ENCODE peak calls at places on chromosomes 3 and 15, in four cellular contexts. C is dorsolateral prefrontal cortex, D is cardiac muscle cell, E is fibroblast of lung. W is an unnamed sample.
A peak's percentile ranks its signal among the peaks of the same experiment; 100 is the strongest.

GRCh38 chr3:19029837-19030835 is 118.2 kb upstream of the KCNH8 start:
- DNase-seq in E (no peak), C (no peak), D (no peak), W (peak; percentile 26)

GRCh38 chr3:66253790-66254620 is 33.2 kb downstream of the SLC25A26 start:
- DNase-seq in E (peak; percentile 33), D (peak; percentile 24), C (no peak), W (peak; percentile 5)

GRCh38 chr15:68277131-68277604 is 377 bp upstream of the FEM1B start:
- DNase-seq in C (peak; percentile 70), D (peak; percentile 56), E (peak; percentile 65), W (no peak)

GRCh38 chr3:20576228-20576627 is 390.2 kb upstream of the SGO1 start:
- DNase-seq in D (no peak), C (no peak), E (no peak), W (no peak)

GRCh38 chr3:190345027-190345821 is 23.0 kb upstream of the CLDN1 start:
- DNase-seq in E (peak; percentile 97), D (peak; percentile 7), C (no peak), W (peak; percentile 88)

GRCh38 chr15:68149059-68149458 is 56.1 kb downstream of the CALML4 start:
- DNase-seq in E (peak; percentile 77), D (no peak), C (no peak), W (no peak)

GRCh38 chr15:42194502-42194901 is 13.6 kb downstream of the VPS39 start:
- DNase-seq in D (no peak), C (no peak), E (peak; percentile 29), W (peak; percentile 24)

GRCh38 chr15:74907277-74907870 is 723 bp upstream of the FAM219B start:
- DNase-seq in D (peak; percentile 71), E (no peak), C (no peak), W (no peak)

GRCh38 chr3:126773783-126774182 is 69.7 kb downstream of the CHCHD6 start:
- DNase-seq in C (no peak), D (no peak), E (no peak), W (no peak)

GRCh38 chr3:143119009-143119914 is at the start of gene CHST2:
- DNase-seq in C (peak; percentile 81), D (peak; percentile 91), E (peak; percentile 83), W (peak; percentile 20)

GRCh38 chr15:57133127-57133968 is 214.9 kb downstream of the TCF12 start:
- DNase-seq in C (peak; percentile 59), E (peak; percentile 78), D (no peak), W (no peak)

DNA sequence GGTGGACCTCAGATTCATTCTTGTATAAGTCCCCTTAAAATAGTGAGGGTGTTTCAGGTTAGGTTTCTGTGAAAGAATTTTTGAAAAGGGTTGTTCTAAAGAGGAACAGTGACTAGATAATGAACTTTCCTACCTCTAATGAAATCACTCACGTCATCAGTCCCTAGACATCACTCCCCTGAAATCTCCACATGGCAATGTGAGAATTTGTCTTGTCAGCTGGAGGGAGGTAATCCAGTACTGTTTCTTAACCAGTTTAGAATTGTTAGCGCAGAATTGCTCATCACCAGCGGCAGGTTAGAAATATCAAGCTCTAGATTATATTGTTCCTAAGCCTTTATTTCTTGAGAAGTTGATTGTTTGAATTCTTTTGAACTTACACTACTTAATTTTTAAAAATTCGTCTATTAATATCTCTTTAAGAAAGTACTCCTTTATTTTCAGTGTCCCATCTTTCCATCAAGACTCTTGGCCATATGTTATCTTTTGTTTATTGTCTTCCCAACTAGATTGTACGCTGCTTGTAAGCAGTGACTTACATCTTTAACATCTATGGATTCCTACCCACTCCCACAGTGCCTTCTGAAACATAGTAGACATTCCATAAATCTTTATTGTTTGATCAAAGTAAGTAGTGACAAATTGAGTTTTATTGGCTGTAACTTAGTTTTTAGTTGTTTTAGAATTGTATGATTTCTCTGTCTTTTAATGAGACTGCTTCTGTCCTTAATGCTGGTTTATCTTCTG is 52.8 kb downstream of the RASA2 start:
- DNase-seq in E (peak; percentile 69), C (no peak), D (no peak), W (no peak)
- H3K27ac ChIP-seq in E (no peak overlapping the region), C (no peak overlapping the region), D (no peak overlapping the region), W (no peak overlapping the region)

DNA sequence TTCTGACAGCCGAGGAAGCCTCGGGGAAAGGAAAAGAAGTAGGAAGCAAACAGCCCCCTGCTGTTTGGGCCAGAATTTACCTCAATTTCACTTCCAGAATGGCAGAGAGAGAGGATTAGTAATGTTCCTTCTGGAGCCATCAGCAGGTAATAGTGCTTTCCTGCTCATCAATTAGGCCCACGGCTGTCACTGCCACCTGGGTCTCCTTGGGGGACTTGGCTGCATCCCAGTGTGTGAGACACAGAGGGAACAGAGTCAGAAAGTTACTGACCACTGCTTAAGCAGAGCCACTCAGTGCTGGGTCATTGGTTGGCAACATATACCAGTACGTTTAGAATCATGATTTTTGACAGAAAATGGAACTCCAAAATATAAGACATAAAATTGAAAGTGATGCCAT is 397.0 kb downstream of the EPHA3 start:
- DNase-seq in D (no peak), C (no peak), E (no peak), W (no peak)
- H3K27ac ChIP-seq in D (no peak overlapping the region), C (no peak overlapping the region), E (no peak overlapping the region), W (no peak overlapping the region)

GRCh38 chr3:144737281-144737680 is 765.7 kb downstream of the DIPK2A start:
- DNase-seq in E (no peak), C (no peak), D (no peak), W (no peak)
- H3K27ac ChIP-seq in E (no peak overlapping the region), C (no peak overlapping the region), D (no peak overlapping the region), W (no peak overlapping the region)

GRCh38 chr3:30724863-30725262 is 118.5 kb downstream of the TGFBR2 start:
- DNase-seq in E (no peak), D (no peak), C (no peak), W (no peak)
- H3K27ac ChIP-seq in E (no peak overlapping the region), D (no peak overlapping the region), C (no peak overlapping the region), W (no peak overlapping the region)

GRCh38 chr3:11616551-11616950 is 27.2 kb downstream of the VGLL4 start:
- DNase-seq in C (no peak), D (no peak), E (peak; percentile 30), W (no peak)
- H3K27ac ChIP-seq in C (no peak overlapping the region), D (peak overlapping the region; percentile 30), E (no peak overlapping the region), W (no peak overlapping the region)

GRCh38 chr3:14263317-14264005 is 84.8 kb downstream of the LSM3 start:
- DNase-seq in C (no peak), E (no peak), D (no peak), W (no peak)

GRCh38 chr3:14265246-14265962 is 86.8 kb downstream of the LSM3 start:
- DNase-seq in C (no peak), E (peak; percentile 77), D (no peak), W (peak; percentile 34)

GRCh38 chr3:14267976-14268375 is 89.4 kb downstream of the LSM3 start:
- DNase-seq in C (no peak), D (no peak), E (no peak), W (no peak)

GRCh38 chr3:14268897-14269296 is 90.3 kb downstream of the LSM3 start:
- DNase-seq in D (no peak), E (no peak), C (no peak), W (no peak)

DNA sequence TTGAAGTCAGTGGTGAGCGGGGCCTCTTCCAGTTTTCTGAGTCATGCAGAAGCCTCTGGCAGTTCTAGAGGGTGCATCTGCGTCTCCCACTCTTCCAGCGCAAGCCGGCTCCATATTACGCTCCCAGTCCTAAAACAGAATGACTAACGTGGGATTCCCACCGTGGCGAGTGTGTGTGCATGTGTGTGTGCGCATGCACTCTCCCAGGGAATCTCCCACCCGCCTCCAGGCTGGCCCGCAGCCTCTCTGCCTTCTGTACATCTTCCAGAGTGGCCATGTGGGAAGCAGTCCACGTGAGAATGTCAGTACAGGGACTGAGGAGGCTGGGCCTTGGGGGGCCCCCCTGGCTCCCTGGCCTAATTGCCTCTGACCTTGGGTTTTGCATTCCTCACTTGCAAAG is 87.7 kb downstream of the LSM3 start:
- DNase-seq in D (no peak), C (peak; percentile 86), E (peak; percentile 93), W (no peak)
- H3K27ac ChIP-seq in D (no peak overlapping the region), C (no peak overlapping the region), E (no peak overlapping the region), W (no peak overlapping the region)

DNA sequence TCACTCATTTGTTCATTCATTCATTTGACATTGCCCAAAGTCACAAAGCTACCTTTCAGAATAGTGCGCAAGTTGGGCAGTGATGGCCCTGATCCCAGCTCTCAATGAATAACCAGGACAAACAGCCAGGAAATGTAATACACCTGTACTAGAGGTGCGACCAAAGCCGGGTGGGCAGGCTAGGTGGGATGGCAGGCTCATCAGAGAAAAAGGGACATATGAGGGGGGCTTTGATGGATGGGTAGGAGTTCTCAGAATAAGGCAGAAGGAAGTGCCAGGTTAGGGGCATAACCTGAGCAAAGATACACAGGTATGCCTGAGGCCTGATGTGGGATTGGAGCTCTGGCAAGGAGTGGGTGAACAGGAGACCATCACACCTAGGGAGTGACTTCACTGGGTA is 53.4 kb upstream of the SMAD6 start:
- DNase-seq in C (no peak), D (no peak), E (no peak), W (no peak)
- H3K27ac ChIP-seq in C (no peak overlapping the region), D (no peak overlapping the region), E (no peak overlapping the region), W (no peak overlapping the region)